ENCODE peak calls at places on chromosomes 16 and 17, in six cellular contexts. C is retina; K is effector memory CD4-positive, alpha-beta T cell; W is PC-3; U is choroid plexus epithelial cell; P is OCI-LY7. L is an unnamed sample.
A peak's percentile ranks its signal among the peaks of the same experiment; 100 is the strongest.

GRCh38 chr16:11963706-11964105 is 1.3 kb upstream of the TNFRSF17 start:
- DNase-seq in C (no peak), K (no peak), W (no peak), U (no peak), P (peak; percentile 19), L (no peak)

GRCh38 chr16:1334739-1335138 is 1.3 kb downstream of the BAIAP3 start:
- DNase-seq in C (no peak), K (no peak), W (no peak), U (no peak), P (no peak), L (no peak)

GRCh38 chr16:84700518-84701277 is 898 bp downstream of the USP10 start:
- DNase-seq in C (peak; percentile 58), K (peak; percentile 11), W (peak; percentile 36), U (peak; percentile 53), P (peak; percentile 65), L (peak; percentile 10)

GRCh38 chr17:20202141-20202574 is 193.0 kb downstream of the SPECC1 start:
- DNase-seq in C (no peak), K (no peak), W (peak; percentile 88), U (no peak), P (no peak), L (no peak)

GRCh38 chr17:79109584-79109983 is 35.0 kb downstream of the ENGASE start:
- DNase-seq in C (no peak), K (no peak), W (peak; percentile 20), U (no peak), P (no peak), L (no peak)

GRCh38 chr17:55530064-55530463 is 18.8 kb upstream of the SMIM36 start:
- DNase-seq in C (no peak), K (no peak), W (no peak), U (no peak), P (no peak), L (no peak)

GRCh38 chr16:11114366-11115164 is 141.4 kb downstream of the SOCS1 start:
- DNase-seq in C (no peak), K (no peak), W (no peak), U (peak; percentile 44), P (no peak), L (no peak)

GRCh38 chr17:40122466-40122943 is 734 bp downstream of the MSL1 start:
- DNase-seq in C (peak; percentile 58), K (no peak), W (peak; percentile 33), U (peak; percentile 64), P (peak; percentile 63), L (no peak)

GRCh38 chr16:73846292-73846849 is 450.2 kb upstream of the PSMD7 start:
- DNase-seq in C (peak; percentile 58), K (no peak), W (no peak), U (no peak), P (no peak), L (no peak)

L was measured in T follicular helper cell.